ENCODE peak calls at places on chromosomes 2 and 18, in seven cellular contexts. Q is lower lobe of right lung, K is transverse colon, M is uterus, O is GM23338, A is vagina, U is fibroblast of lung. Z is an unnamed sample.
A peak's percentile ranks its signal among the peaks of the same experiment; 100 is the strongest.

GRCh38 chr2:207682557-207682956 is 28.9 kb upstream of the CCNYL1 start:
- DNase-seq in M (no peak), O (no peak), U (no peak), K (no peak), A (no peak), Q (no peak), Z (no peak)

GRCh38 chr2:234273887-234274584 is 222.8 kb downstream of the ARL4C start:
- DNase-seq in O (no peak), U (no peak), A (no peak), Q (no peak), K (no peak), M (no peak), Z (no peak)

GRCh38 chr2:42835577-42836371 is 43.4 kb upstream of the HAAO start:
- DNase-seq in K (peak; percentile 38), Q (no peak), A (peak; percentile 49), U (peak; percentile 94), M (peak; percentile 75), O (no peak), Z (no peak)

GRCh38 chr2:207632575-207633492 is 7.6 kb upstream of the METTL21A start:
- DNase-seq in K (no peak), Q (peak; percentile 48), U (peak; percentile 76), A (no peak), O (no peak), M (no peak), Z (no peak)

GRCh38 chr2:211435331-211435730 is 878.9 kb downstream of the CPS1 start:
- DNase-seq in K (no peak), O (peak; percentile 31), M (no peak), A (no peak), Q (no peak), U (no peak), Z (no peak)

GRCh38 chr2:29420999-29421856 is 306.0 kb downstream of the CLIP4 start:
- DNase-seq in K (no peak), M (no peak), O (no peak), A (peak; percentile 14), Q (no peak), U (peak; percentile 3), Z (no peak)

GRCh38 chr18:79927597-79928562 is 23.6 kb downstream of the SLC66A2 start:
- DNase-seq in U (no peak), A (no peak), M (peak; percentile 11), O (no peak), Q (peak; percentile 37), K (peak; percentile 5), Z (peak; percentile 1)

GRCh38 chr2:171810409-171810993 is 83.5 kb downstream of the SLC25A12 start:
- DNase-seq in Q (no peak), M (no peak), K (no peak), O (no peak), A (no peak), U (peak; percentile 87), Z (no peak)

GRCh38 chr2:70534183-70534836 is 19.3 kb downstream of the TGFA start:
- DNase-seq in Q (no peak), K (no peak), M (no peak), A (no peak), U (no peak), O (no peak), Z (no peak)

GRCh38 chr2:164903944-164904343 is 51.4 kb downstream of the SLC38A11 start:
- DNase-seq in K (no peak), O (no peak), A (no peak), M (no peak), Q (no peak), U (no peak), Z (no peak)

GRCh38 chr2:15588329-15588919 is 3.2 kb upstream of the DDX1 start:
- DNase-seq in M (peak; percentile 17), A (no peak), Q (no peak), U (peak; percentile 63), O (peak; percentile 74), K (peak; percentile 35), Z (peak; percentile 46)

GRCh38 chr2:200765139-200765951 is 46.4 kb upstream of the BZW1 start:
- DNase-seq in Q (no peak), A (no peak), K (no peak), U (peak; percentile 99), O (no peak), M (no peak), Z (no peak)

GRCh38 chr2:29000481-29000880 is 19.4 kb downstream of the TOGARAM2 start:
- DNase-seq in O (no peak), M (no peak), Q (peak; percentile 87), A (no peak), K (peak; percentile 56), U (no peak), Z (no peak)

GRCh38 chr18:79354350-79354749 is 41.4 kb upstream of the NFATC1 start:
- DNase-seq in K (no peak), M (no peak), Q (no peak), O (no peak), U (peak; percentile 18), A (no peak), Z (no peak)

GRCh38 chr18:79522451-79523220 is 126.9 kb downstream of the NFATC1 start:
- DNase-seq in M (no peak), A (peak; percentile 92), O (no peak), Q (peak; percentile 37), K (peak; percentile 49), U (no peak), Z (peak; percentile 50)

GRCh38 chr2:235757212-235757611 is 263.4 kb downstream of the AGAP1 start:
- DNase-seq in K (no peak), O (no peak), M (no peak), U (no peak), A (no peak), Q (no peak), Z (no peak)

GRCh38 chr18:36594621-36595020 is 234.2 kb downstream of the TPGS2 start:
- DNase-seq in K (no peak), U (no peak), M (no peak), Q (no peak), O (no peak), A (no peak), Z (no peak)

DNA sequence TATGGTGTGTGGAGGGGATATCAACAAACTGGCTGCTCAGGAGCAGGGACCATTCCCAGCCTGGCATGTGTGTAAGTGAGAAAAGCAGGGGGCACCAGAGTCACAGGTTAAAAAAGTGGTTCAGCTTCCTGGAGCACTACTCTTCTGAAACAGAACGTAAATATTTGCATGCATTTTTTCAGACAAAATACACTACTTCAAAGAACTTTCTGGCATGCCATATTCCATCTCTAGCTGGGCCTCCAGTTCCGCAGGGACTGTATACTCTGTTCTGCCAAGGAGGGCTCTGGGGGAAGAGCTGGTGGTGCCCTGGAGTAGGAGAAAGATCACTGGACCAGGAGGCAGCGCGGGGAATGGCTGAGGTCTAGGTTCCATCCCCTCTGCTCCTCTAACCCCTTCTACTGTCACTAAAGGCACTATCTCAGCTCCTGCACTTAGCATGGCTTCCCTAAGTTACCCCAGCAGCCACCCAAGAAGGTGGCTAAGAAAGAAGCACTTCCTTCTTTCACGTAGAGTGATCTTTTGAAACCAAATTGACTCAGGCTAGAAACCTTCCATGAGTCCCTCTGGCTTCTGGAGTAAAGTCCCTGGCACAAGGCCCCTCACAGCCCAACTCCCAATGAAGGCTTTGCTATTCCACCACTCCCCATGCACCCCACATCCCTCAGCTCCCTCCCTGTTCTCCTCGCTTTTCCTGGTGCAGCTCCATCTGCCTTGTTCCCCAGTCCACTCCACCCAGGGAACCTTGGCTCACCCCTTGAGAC is 57.6 kb upstream of the CABLES1 start:
- DNase-seq in A (no peak), O (peak; percentile 36), Q (no peak), U (no peak), M (no peak), K (no peak), Z (no peak)
- TF ChIP-seq CTCF in A (no peak), O (peak; percentile 58), Q (peak; percentile 43), U (no peak), M (no peak), K (no peak), Z (no peak)

GRCh38 chr2:128306081-128306930 is 12.4 kb downstream of the HS6ST1 start:
- DNase-seq in A (no peak), Q (peak; percentile 58), K (peak; percentile 81), U (peak; percentile 99), O (peak; percentile 46), M (peak; percentile 82), Z (peak; percentile 68)
- H3K4me1 ChIP-seq in A (peaks cover 99% of the 10 kb centered on the region), Q (peaks cover 80% of the 10 kb centered on the region), K (peaks cover 62% of the 10 kb centered on the region), U (peaks cover 39% of the 10 kb centered on the region), O (peaks cover 17% of the 10 kb centered on the region), M (no peaks in the 10 kb centered on the region), Z (peaks cover 26% of the 10 kb centered on the region)

GRCh38 chr2:25709349-25709748 is 36.0 kb upstream of the DTNB start:
- DNase-seq in O (no peak), Q (no peak), U (no peak), M (no peak), K (no peak), A (no peak), Z (no peak)

GRCh38 chr2:25710750-25711149 is 37.4 kb upstream of the DTNB start:
- DNase-seq in K (no peak), M (no peak), A (no peak), O (no peak), U (no peak), Q (no peak), Z (no peak)

GRCh38 chr2:25712455-25712854 is 39.1 kb upstream of the DTNB start:
- DNase-seq in Q (no peak), O (no peak), M (no peak), A (no peak), U (no peak), K (no peak), Z (no peak)

GRCh38 chr2:25711641-25712369 is 38.4 kb upstream of the DTNB start:
- DNase-seq in K (no peak), M (no peak), U (no peak), O (no peak), A (no peak), Q (no peak), Z (no peak)

DNA sequence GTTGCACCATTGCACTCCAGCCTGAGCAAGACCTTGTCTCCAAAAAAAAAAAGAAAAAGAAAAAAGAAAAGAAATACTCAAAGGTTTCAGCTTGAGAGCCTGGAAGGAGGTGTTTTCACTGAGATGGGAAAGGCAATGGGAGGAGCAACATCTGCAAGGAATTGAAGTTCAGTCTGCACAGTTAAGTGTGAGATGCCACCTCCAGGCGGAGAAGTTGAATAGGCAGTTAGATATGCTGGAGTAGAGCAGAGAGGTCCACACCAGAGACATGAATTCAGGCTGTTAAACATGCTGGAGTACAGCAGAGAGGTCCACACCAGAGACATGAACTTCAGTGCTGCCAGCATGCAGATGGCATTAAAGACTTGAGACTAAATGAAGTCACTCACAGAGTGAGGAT is 41.4 kb upstream of the DTNB start:
- DNase-seq in A (no peak), M (no peak), O (peak; percentile 37), Q (no peak), K (no peak), U (no peak), Z (no peak)
- TF ChIP-seq CTCF in A (no peak), M (no peak), O (peak; percentile 53), Q (no peak), K (no peak), U (no peak), Z (no peak)

DNA sequence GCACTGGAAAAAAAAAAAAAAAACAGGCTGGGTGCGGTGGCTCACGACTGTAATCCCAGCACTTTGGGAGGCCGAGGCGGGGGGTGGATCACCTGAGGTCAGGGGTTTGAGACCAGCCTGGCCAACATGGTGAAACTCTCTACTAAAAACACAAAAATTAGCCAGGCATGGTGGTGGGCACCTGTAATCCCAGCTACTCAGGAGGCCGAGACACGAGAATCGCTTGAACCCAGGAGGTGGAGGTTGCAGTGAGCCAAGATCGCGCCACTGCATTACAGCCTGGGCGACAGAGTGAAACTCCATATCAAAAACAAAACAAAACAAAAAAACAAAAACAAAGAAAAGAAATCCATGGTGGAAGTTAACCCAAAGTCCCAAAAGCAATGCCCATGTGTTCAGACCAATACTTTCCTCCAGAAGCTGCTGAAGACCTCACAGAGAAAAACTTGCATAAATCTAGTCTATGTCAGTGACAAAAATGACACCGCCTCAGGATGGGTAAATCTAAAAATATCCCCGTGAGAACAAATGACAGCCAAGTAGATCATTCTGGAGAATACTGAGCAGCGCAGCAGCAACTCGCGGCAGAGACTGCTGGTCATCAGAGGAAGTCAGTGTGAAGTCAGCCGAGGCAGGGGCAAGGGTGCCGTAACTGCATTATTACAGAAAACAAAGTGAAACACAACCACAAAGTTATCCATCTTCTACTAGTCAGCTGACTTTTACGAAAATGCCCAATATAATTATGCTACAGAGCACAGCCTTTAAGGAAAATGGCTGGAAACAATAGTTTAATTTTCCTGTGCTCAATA is 41.0 kb downstream of the LPIN2 start:
- DNase-seq in U (no peak), Q (peak; percentile 81), O (no peak), A (no peak), M (no peak), K (peak; percentile 59), Z (peak; percentile 79)
- H3K4me1 ChIP-seq in U (peaks cover 7% of the 10 kb centered on the region), Q (peaks cover 81% of the 10 kb centered on the region), O (peaks cover 19% of the 10 kb centered on the region), A (peaks cover 28% of the 10 kb centered on the region), M (peaks cover 9% of the 10 kb centered on the region), K (peaks cover 9% of the 10 kb centered on the region), Z (peaks cover 7% of the 10 kb centered on the region)

Z was measured in mucosa of descending colon.